ENCODE peak calls at places on chromosomes 5 and 9, in seven cellular contexts. T, D, K, Z, G, P and B are unnamed samples.

GRCh38 chr9:107793541-107793940 is 304.0 kb upstream of the KLF4 start:
- DNase-seq in T (no peak), D (no peak), K (no peak), Z (no peak), G (no peak), P (no peak), B (no peak)

GRCh38 chr9:21672140-21672539 is 130.3 kb upstream of the MTAP start:
- DNase-seq in T (no peak), D (no peak), K (no peak), Z (no peak), G (no peak), P (no peak), B (no peak)

GRCh38 chr5:89268460-89268859 is 385.5 kb upstream of the MEF2C start:
- DNase-seq in T (no peak), D (no peak), K (no peak), Z (no peak), G (no peak), P (no peak), B (no peak)

GRCh38 chr9:99970481-99970880 is 64.0 kb downstream of the STX17 start:
- DNase-seq in T (no peak), D (no peak), K (no peak), Z (no peak), G (no peak), P (no peak), B (no peak)

GRCh38 chr5:40681351-40682311 is 1.9 kb downstream of the PTGER4 start:
- DNase-seq in T (peak; percentile 80), D (peak; percentile 81), K (peak; percentile 63), Z (peak; percentile 51), G (no peak), P (peak; percentile 31), B (no peak)

GRCh38 chr5:10556331-10556807 is 7.5 kb upstream of the ANKRD33B start:
- DNase-seq in T (no peak), D (no peak), K (peak; percentile 87), Z (no peak), G (peak; percentile 52), P (peak; percentile 74), B (peak; percentile 20)

GRCh38 chr5:14204011-14204670 is 61.0 kb downstream of the TRIO start:
- DNase-seq in T (no peak), D (no peak), K (no peak), Z (no peak), G (no peak), P (no peak), B (no peak)

GRCh38 chr5:113581388-113581787 is 67.9 kb downstream of the YTHDC2 start:
- DNase-seq in T (no peak), D (no peak), K (no peak), Z (no peak), G (peak; percentile 20), P (no peak), B (no peak)

GRCh38 chr5:19891658-19892057 is 96.3 kb downstream of the CDH18 start:
- DNase-seq in T (no peak), D (no peak), K (peak; percentile 60), Z (no peak), G (peak; percentile 5), P (peak; percentile 64), B (no peak)

GRCh38 chr5:142115937-142116614 is 7.5 kb downstream of the NDFIP1 start:
- DNase-seq in T (no peak), D (no peak), K (peak; percentile 69), Z (no peak), G (peak; percentile 34), P (peak; percentile 61), B (no peak)

GRCh38 chr5:180975338-180975737 is 13.3 kb upstream of the BTNL3 start:
- DNase-seq in T (no peak), D (no peak), K (no peak), Z (no peak), G (no peak), P (no peak), B (no peak)

GRCh38 chr9:123616707-123617106 is 260.7 kb downstream of the CRB2 start:
- DNase-seq in T (no peak), D (no peak), K (no peak), Z (no peak), G (no peak), P (no peak), B (no peak)

GRCh38 chr5:99605904-99606303 is 677.1 kb upstream of the CHD1 start:
- DNase-seq in T (no peak), D (no peak), K (no peak), Z (no peak), G (no peak), P (no peak), B (no peak)

GRCh38 chr9:13213337-13213736 is 66.2 kb downstream of the MPDZ start:
- DNase-seq in T (no peak), D (no peak), K (peak; percentile 51), Z (no peak), G (peak; percentile 55), P (peak; percentile 26), B (no peak)

GRCh38 chr5:142743677-142744441 is 26.3 kb upstream of the ARHGAP26 start:
- DNase-seq in T (no peak), D (no peak), K (peak; percentile 72), Z (no peak), G (peak; percentile 72), P (peak; percentile 65), B (no peak)

GRCh38 chr5:75130818-75131349 is 78.5 kb upstream of the GCNT4 start:
- DNase-seq in T (peak; percentile 59), D (no peak), K (no peak), Z (no peak), G (no peak), P (no peak), B (no peak)

GRCh38 chr9:21801683-21802417 is 586 bp upstream of the MTAP start:
- DNase-seq in T (peak; percentile 93), D (peak; percentile 92), K (peak; percentile 94), Z (peak; percentile 76), G (peak; percentile 90), P (peak; percentile 88), B (peak; percentile 66)

GRCh38 chr5:139382371-139382770 is 726 bp downstream of the SLC23A1 start:
- DNase-seq in T (no peak), D (no peak), K (no peak), Z (no peak), G (no peak), P (no peak), B (no peak)

GRCh38 chr9:96202971-96203780 is 98.8 kb downstream of the HSD17B3 start:
- DNase-seq in T (no peak), D (no peak), K (no peak), Z (no peak), G (no peak), P (no peak), B (no peak)

GRCh38 chr9:123065191-123065590 is 31.7 kb downstream of the GPR21 start:
- DNase-seq in T (no peak), D (no peak), K (no peak), Z (no peak), G (no peak), P (peak; percentile 65), B (no peak)

GRCh38 chr5:60226128-60226527 is 332.6 kb upstream of the PDE4D start:
- DNase-seq in T (no peak), D (no peak), K (no peak), Z (no peak), G (no peak), P (no peak), B (no peak)

GRCh38 chr5:18281947-18282557 is 647.8 kb downstream of the TAF11L14 start:
- DNase-seq in T (no peak), D (no peak), K (peak; percentile 67), Z (no peak), G (peak; percentile 70), P (peak; percentile 59), B (no peak)

GRCh38 chr9:92971776-92972175 is 24.5 kb downstream of the FGD3 start:
- DNase-seq in T (no peak), D (no peak), K (no peak), Z (no peak), G (no peak), P (no peak), B (no peak)

GRCh38 chr5:142977363-142978051 is 207.3 kb downstream of the ARHGAP26 start:
- DNase-seq in T (no peak), D (no peak), K (peak; percentile 85), Z (no peak), G (peak; percentile 94), P (peak; percentile 97), B (no peak)

GRCh38 chr5:65704608-65705239 is 17.2 kb downstream of the SGTB start:
- DNase-seq in T (no peak), D (no peak), K (no peak), Z (no peak), G (no peak), P (no peak), B (no peak)

GRCh38 chr9:108615152-108615551 is 240.6 kb downstream of the ACTL7B start:
- DNase-seq in T (no peak), D (no peak), K (no peak), Z (no peak), G (no peak), P (no peak), B (no peak)

GRCh38 chr5:179612577-179613459 is 10.7 kb downstream of the HNRNPH1 start:
- DNase-seq in T (peak; percentile 20), D (no peak), K (no peak), Z (no peak), G (no peak), P (no peak), B (no peak)
- H3K27ac ChIP-seq in T (no peak overlapping the region), D (no peak overlapping the region), K (peak overlapping the region; percentile 35), Z (no peak overlapping the region), G (peak overlapping the region; percentile 57), P (no peak overlapping the region), B (no peak overlapping the region)

GRCh38 chr9:5626727-5627634 is 1.9 kb upstream of the RIC1 start:
- DNase-seq in T (no peak), D (no peak), K (peak; percentile 87), Z (peak; percentile 59), G (peak; percentile 93), P (peak; percentile 73), B (peak; percentile 23)
- H3K27ac ChIP-seq in T (peak overlapping the region; percentile 26), D (no peak overlapping the region), K (peak overlapping the region; percentile 81), Z (peak overlapping the region; percentile 44), G (peak overlapping the region; percentile 88), P (peak overlapping the region; percentile 40), B (peak overlapping the region; percentile 96)

GRCh38 chr9:104875897-104876296 is 52.1 kb downstream of the ABCA1 start:
- DNase-seq in T (no peak), D (no peak), K (no peak), Z (no peak), G (no peak), P (no peak), B (no peak)

GRCh38 chr9:104875320-104875719 is 52.6 kb downstream of the ABCA1 start:
- DNase-seq in T (no peak), D (no peak), K (no peak), Z (no peak), G (no peak), P (no peak), B (no peak)

GRCh38 chr9:104876587-104876986 is 51.4 kb downstream of the ABCA1 start:
- DNase-seq in T (no peak), D (no peak), K (no peak), Z (no peak), G (no peak), P (no peak), B (no peak)

GRCh38 chr9:104871961-104872527 is 55.9 kb downstream of the ABCA1 start:
- DNase-seq in T (no peak), D (no peak), K (no peak), Z (no peak), G (no peak), P (no peak), B (no peak)

GRCh38 chr9:104872959-104873850 is 54.8 kb downstream of the ABCA1 start:
- DNase-seq in T (no peak), D (no peak), K (peak; percentile 95), Z (peak; percentile 45), G (peak; percentile 85), P (peak; percentile 98), B (no peak)
- H3K27ac ChIP-seq in T (peak overlapping the region; percentile 36), D (no peak overlapping the region), K (peak overlapping the region; percentile 87), Z (peak overlapping the region; percentile 37), G (peak overlapping the region; percentile 45), P (peak overlapping the region; percentile 91), B (no peak overlapping the region)

GRCh38 chr5:55634204-55634785 is 77.8 kb downstream of the SLC38A9 start:
- DNase-seq in T (no peak), D (no peak), K (peak; percentile 74), Z (peak; percentile 10), G (peak; percentile 90), P (peak; percentile 75), B (no peak)
- H3K27ac ChIP-seq in T (peak overlapping the region; percentile 42), D (peak overlapping the region; percentile 67), K (peak overlapping the region; percentile 46), Z (peak overlapping the region; percentile 28), G (peak overlapping the region; percentile 60), P (no peak overlapping the region), B (no peak overlapping the region)